ENCODE peak calls at places on chromosomes 5 and 9, in eight cellular contexts. B is Calu3, U is mucosa of gallbladder, N is HT1080, T is frontal cortex, Y is small intestine, E is NCI-H1417, P is hepatocyte. V is an unnamed sample.

GRCh38 chr5:172941067-172941516 is 18.1 kb upstream of the RPL26L1 start:
- DNase-seq in B (no peak), U (no peak), N (peak), T (no peak), Y (no peak), E (no peak), P (no peak), V (no peak)

GRCh38 chr9:122223435-122223834 is 5.3 kb downstream of the LHX6 start:
- DNase-seq in B (no peak), U (no peak), N (no peak), T (no peak), Y (no peak), E (no peak), P (no peak), V (no peak)

GRCh38 chr5:96324708-96325107 is 108.3 kb downstream of the PCSK1 start:
- DNase-seq in B (peak), U (no peak), N (peak), T (no peak), Y (no peak), E (peak), P (no peak), V (no peak)

GRCh38 chr9:123947326-123947725 is 17.4 kb upstream of the DENND1A start:
- DNase-seq in B (no peak), U (no peak), N (no peak), T (no peak), Y (no peak), E (no peak), P (no peak), V (no peak)

GRCh38 chr9:87607859-87608258 is 110.2 kb downstream of the DAPK1 start:
- DNase-seq in B (no peak), U (no peak), N (no peak), T (no peak), Y (no peak), E (no peak), P (no peak), V (no peak)

GRCh38 chr5:172959824-172960799 is 888 bp downstream of the RPL26L1 start:
- DNase-seq in B (no peak), U (no peak), N (no peak), T (no peak), Y (no peak), E (no peak), P (no peak), V (no peak)

GRCh38 chr9:135320331-135320730 is 159.3 kb upstream of the PPP1R26 start:
- DNase-seq in B (no peak), U (no peak), N (no peak), T (no peak), Y (no peak), E (no peak), P (no peak), V (no peak)

GRCh38 chr5:149549461-149550266 is 1.6 kb downstream of the CSNK1A1 start:
- DNase-seq in B (peak), U (no peak), N (peak), T (peak), Y (peak), E (peak), P (peak), V (no peak)

GRCh38 chr5:109034276-109034675 is 286.6 kb downstream of the FER start:
- DNase-seq in B (no peak), U (no peak), N (no peak), T (no peak), Y (no peak), E (no peak), P (no peak), V (no peak)

GRCh38 chr5:2691530-2691929 is 59.9 kb downstream of the IRX2 start:
- DNase-seq in B (no peak), U (no peak), N (no peak), T (no peak), Y (no peak), E (no peak), P (no peak), V (no peak)

GRCh38 chr5:135695656-135696055 is 116.9 kb upstream of the CXCL14 start:
- DNase-seq in B (no peak), U (no peak), N (no peak), T (no peak), Y (no peak), E (no peak), P (peak), V (no peak)

GRCh38 chr5:36208786-36209185 is 32.9 kb downstream of the NADK2 start:
- DNase-seq in B (no peak), U (no peak), N (no peak), T (no peak), Y (no peak), E (no peak), P (no peak), V (no peak)

GRCh38 chr9:38063363-38063707 is 5.7 kb downstream of the SHB start:
- DNase-seq in B (no peak), U (no peak), N (no peak), T (no peak), Y (no peak), E (no peak), P (no peak), V (no peak)

GRCh38 chr9:69667306-69667705 is 4.9 kb downstream of the APBA1 start:
- DNase-seq in B (no peak), U (no peak), N (peak), T (no peak), Y (no peak), E (no peak), P (no peak), V (no peak)

GRCh38 chr5:108398964-108399363 is 17.1 kb upstream of the FBXL17 start:
- DNase-seq in B (no peak), U (no peak), N (peak), T (no peak), Y (no peak), E (no peak), P (no peak), V (no peak)

GRCh38 chr9:94847486-94847885 is 121.0 kb downstream of the AOPEP start:
- DNase-seq in B (no peak), U (no peak), N (peak), T (no peak), Y (no peak), E (no peak), P (no peak), V (no peak)